ENCODE peak calls at places on chromosomes 2 and 18, in six cellular contexts. D is foreskin fibroblast, S is AG10803, H is EL, Z is nephron progenitor cell, E is brain microvascular endothelial cell. V is an unnamed sample.
A peak's percentile ranks its signal among the peaks of the same experiment; 100 is the strongest.

GRCh38 chr2:160042054-160042453 is 20.4 kb downstream of the PLA2R1 start:
- DNase-seq in D (no peak), S (no peak), H (no peak), Z (no peak), E (no peak), V (no peak)

GRCh38 chr18:41674466-41674865 is 280.6 kb upstream of the PIK3C3 start:
- DNase-seq in D (no peak), S (no peak), H (no peak), Z (no peak), E (no peak), V (no peak)

GRCh38 chr18:76524900-76525698 is 30.1 kb upstream of the ZNF516 start:
- DNase-seq in D (no peak), S (peak; percentile 71), H (peak; percentile 46), Z (peak; percentile 73), E (peak; percentile 84), V (no peak)

GRCh38 chr2:143125647-143126046 is 3.6 kb upstream of the ARHGAP15 start:
- DNase-seq in D (no peak), S (no peak), H (no peak), Z (no peak), E (peak; percentile 35), V (no peak)

GRCh38 chr2:113251118-113251517 is 27.6 kb downstream of the PAX8 start:
- DNase-seq in D (no peak), S (no peak), H (no peak), Z (no peak), E (no peak), V (no peak)

GRCh38 chr2:70766357-70767093 is 1.5 kb downstream of the ADD2 start:
- DNase-seq in D (no peak), S (no peak), H (no peak), Z (no peak), E (no peak), V (no peak)

GRCh38 chr2:120576509-120577474 is 158.9 kb upstream of the GLI2 start:
- DNase-seq in D (peak; percentile 27), S (peak; percentile 65), H (peak; percentile 80), Z (no peak), E (no peak), V (peak; percentile 14)

GRCh38 chr2:168089200-168089599 is 158.2 kb downstream of the STK39 start:
- DNase-seq in D (no peak), S (peak; percentile 6), H (no peak), Z (no peak), E (no peak), V (no peak)

GRCh38 chr18:44509048-44509447 is 171.6 kb upstream of the SETBP1 start:
- DNase-seq in D (no peak), S (no peak), H (no peak), Z (no peak), E (no peak), V (no peak)

GRCh38 chr2:238236571-238236970 is 3.3 kb downstream of the HES6 start:
- DNase-seq in D (no peak), S (no peak), H (no peak), Z (no peak), E (no peak), V (no peak)

GRCh38 chr2:102239344-102239743 is 52.5 kb downstream of the IL1RL2 start:
- DNase-seq in D (no peak), S (no peak), H (no peak), Z (no peak), E (no peak), V (no peak)

GRCh38 chr2:235576337-235576910 is 82.6 kb downstream of the AGAP1 start:
- DNase-seq in D (no peak), S (no peak), H (no peak), Z (no peak), E (no peak), V (no peak)

GRCh38 chr2:72605836-72606442 is 219.9 kb downstream of the EXOC6B start:
- DNase-seq in D (peak; percentile 12), S (no peak), H (peak; percentile 7), Z (no peak), E (peak; percentile 24), V (no peak)

GRCh38 chr2:203670939-203671338 is 35.5 kb upstream of the CD28 start:
- DNase-seq in D (peak; percentile 22), S (peak; percentile 48), H (no peak), Z (no peak), E (no peak), V (no peak)

GRCh38 chr2:188243381-188243780 is 48.3 kb upstream of the GULP1 start:
- DNase-seq in D (no peak), S (no peak), H (peak; percentile 53), Z (no peak), E (no peak), V (no peak)

GRCh38 chr2:120949957-120950590 is 214.4 kb downstream of the GLI2 start:
- DNase-seq in D (no peak), S (no peak), H (no peak), Z (no peak), E (no peak), V (no peak)

GRCh38 chr18:70397259-70397925 is 108.5 kb downstream of the SOCS6 start:
- DNase-seq in D (peak; percentile 61), S (no peak), H (peak; percentile 70), Z (no peak), E (no peak), V (no peak)